ENCODE peak calls at places on chromosomes 7 and 10, in eight cellular contexts. One of them, this sample, is unnamed.

GRCh38 chr10:129622736-129623135 is 155.7 kb downstream of the MGMT start:
- DNase-seq in BJ: no peak
- DNase-seq in adrenal gland: no peak
- DNase-seq in epithelial cell of esophagus: no peak
- DNase-seq in endothelial cell: no peak
- DNase-seq in upper lobe of right lung: no peak
- DNase-seq in heart right ventricle: no peak
- DNase-seq in AG09319: no peak
- DNase-seq in this sample: no peak

GRCh38 chr7:158834799-158835784 is 5.8 kb upstream of the ESYT2 start:
- DNase-seq in adrenal gland: peak; percentile 81
- DNase-seq in epithelial cell of esophagus: no peak
- DNase-seq in endothelial cell: no peak
- DNase-seq in heart right ventricle: no peak
- DNase-seq in BJ: no peak
- DNase-seq in upper lobe of right lung: no peak
- DNase-seq in AG09319: no peak
- DNase-seq in this sample: no peak

GRCh38 chr7:157431173-157431950 is 94.6 kb downstream of the DNAJB6 start:
- DNase-seq in adrenal gland: no peak
- DNase-seq in BJ: no peak
- DNase-seq in epithelial cell of esophagus: no peak
- DNase-seq in heart right ventricle: peak; percentile 2
- DNase-seq in upper lobe of right lung: peak; percentile 57
- DNase-seq in AG09319: no peak
- DNase-seq in endothelial cell: peak; percentile 3
- DNase-seq in this sample: no peak

GRCh38 chr7:49247759-49248158 is 323.4 kb downstream of the CDC14C start:
- DNase-seq in upper lobe of right lung: no peak
- DNase-seq in epithelial cell of esophagus: no peak
- DNase-seq in adrenal gland: no peak
- DNase-seq in BJ: no peak
- DNase-seq in endothelial cell: no peak
- DNase-seq in AG09319: no peak
- DNase-seq in heart right ventricle: no peak
- DNase-seq in this sample: no peak

GRCh38 chr7:32892521-32893224 is 1.1 kb upstream of the KBTBD2 start:
- DNase-seq in heart right ventricle: peak; percentile 31
- DNase-seq in upper lobe of right lung: peak; percentile 72
- DNase-seq in epithelial cell of esophagus: peak; percentile 75
- DNase-seq in AG09319: no peak
- DNase-seq in endothelial cell: peak; percentile 37
- DNase-seq in adrenal gland: peak; percentile 46
- DNase-seq in BJ: no peak
- DNase-seq in this sample: peak; percentile 84

GRCh38 chr7:880450-880849 is 4.1 kb downstream of the GET4 start:
- DNase-seq in AG09319: no peak
- DNase-seq in heart right ventricle: no peak
- DNase-seq in BJ: no peak
- DNase-seq in endothelial cell: no peak
- DNase-seq in adrenal gland: peak; percentile 69
- DNase-seq in upper lobe of right lung: no peak
- DNase-seq in epithelial cell of esophagus: no peak
- DNase-seq in this sample: no peak

GRCh38 chr7:31059551-31059950 is 7.4 kb downstream of the ADCYAP1R1 start:
- DNase-seq in adrenal gland: no peak
- DNase-seq in upper lobe of right lung: no peak
- DNase-seq in epithelial cell of esophagus: no peak
- DNase-seq in endothelial cell: peak; percentile 65
- DNase-seq in AG09319: no peak
- DNase-seq in BJ: no peak
- DNase-seq in heart right ventricle: peak; percentile 13
- DNase-seq in this sample: no peak

GRCh38 chr10:78173360-78174020 is 139.8 kb downstream of the RPS24 start:
- DNase-seq in BJ: no peak
- DNase-seq in AG09319: no peak
- DNase-seq in epithelial cell of esophagus: peak; percentile 28
- DNase-seq in adrenal gland: no peak
- DNase-seq in endothelial cell: no peak
- DNase-seq in heart right ventricle: no peak
- DNase-seq in upper lobe of right lung: peak; percentile 74
- DNase-seq in this sample: no peak

GRCh38 chr10:110872984-110873569 is 1.3 kb downstream of the PDCD4 start:
- DNase-seq in upper lobe of right lung: no peak
- DNase-seq in epithelial cell of esophagus: no peak
- DNase-seq in BJ: no peak
- DNase-seq in heart right ventricle: no peak
- DNase-seq in endothelial cell: no peak
- DNase-seq in AG09319: no peak
- DNase-seq in adrenal gland: no peak
- DNase-seq in this sample: no peak

GRCh38 chr7:151378496-151379192 is 31.2 kb downstream of the WDR86 start:
- DNase-seq in heart right ventricle: no peak
- DNase-seq in BJ: no peak
- DNase-seq in upper lobe of right lung: peak; percentile 54
- DNase-seq in epithelial cell of esophagus: no peak
- DNase-seq in endothelial cell: no peak
- DNase-seq in adrenal gland: no peak
- DNase-seq in AG09319: no peak
- DNase-seq in this sample: no peak

GRCh38 chr7:151381083-151381332 is 28.8 kb downstream of the WDR86 start:
- DNase-seq in endothelial cell: no peak
- DNase-seq in upper lobe of right lung: no peak
- DNase-seq in AG09319: no peak
- DNase-seq in adrenal gland: no peak
- DNase-seq in heart right ventricle: no peak
- DNase-seq in epithelial cell of esophagus: no peak
- DNase-seq in BJ: no peak
- DNase-seq in this sample: no peak

GRCh38 chr7:151379193-151379520 is 30.7 kb downstream of the WDR86 start:
- DNase-seq in endothelial cell: no peak
- DNase-seq in adrenal gland: no peak
- DNase-seq in BJ: no peak
- DNase-seq in upper lobe of right lung: peak; percentile 38
- DNase-seq in heart right ventricle: no peak
- DNase-seq in epithelial cell of esophagus: no peak
- DNase-seq in AG09319: no peak
- DNase-seq in this sample: no peak

GRCh38 chr7:151380199-151381082 is 29.4 kb downstream of the WDR86 start:
- DNase-seq in AG09319: no peak
- DNase-seq in endothelial cell: no peak
- DNase-seq in upper lobe of right lung: peak; percentile 54
- DNase-seq in BJ: no peak
- DNase-seq in adrenal gland: no peak
- DNase-seq in heart right ventricle: no peak
- DNase-seq in epithelial cell of esophagus: no peak
- DNase-seq in this sample: no peak

GRCh38 chr7:151379534-151380198 is 30.2 kb downstream of the WDR86 start:
- DNase-seq in upper lobe of right lung: peak; percentile 57
- DNase-seq in AG09319: no peak
- DNase-seq in adrenal gland: no peak
- DNase-seq in heart right ventricle: no peak
- DNase-seq in BJ: no peak
- DNase-seq in endothelial cell: no peak
- DNase-seq in epithelial cell of esophagus: no peak
- DNase-seq in this sample: no peak
- TF ChIP-seq CTCF in upper lobe of right lung: no peak
- TF ChIP-seq CTCF in AG09319: no peak
- TF ChIP-seq CTCF in adrenal gland: no peak
- TF ChIP-seq CTCF in heart right ventricle: no peak
- TF ChIP-seq CTCF in BJ: no peak
- TF ChIP-seq CTCF in endothelial cell: no peak
- TF ChIP-seq CTCF in epithelial cell of esophagus: no peak
- TF ChIP-seq CTCF in this sample: no peak

GRCh38 chr7:4242706-4243105 is 439.4 kb upstream of the FOXK1 start:
- DNase-seq in epithelial cell of esophagus: no peak
- DNase-seq in BJ: no peak
- DNase-seq in upper lobe of right lung: no peak
- DNase-seq in AG09319: no peak
- DNase-seq in adrenal gland: no peak
- DNase-seq in endothelial cell: no peak
- DNase-seq in heart right ventricle: no peak
- DNase-seq in this sample: no peak

GRCh38 chr7:4240813-4241612 is 441.1 kb upstream of the FOXK1 start:
- DNase-seq in AG09319: no peak
- DNase-seq in upper lobe of right lung: peak; percentile 40
- DNase-seq in BJ: no peak
- DNase-seq in epithelial cell of esophagus: no peak
- DNase-seq in heart right ventricle: no peak
- DNase-seq in adrenal gland: no peak
- DNase-seq in endothelial cell: no peak
- DNase-seq in this sample: no peak

GRCh38 chr7:4244041-4244440 is 438.1 kb upstream of the FOXK1 start:
- DNase-seq in heart right ventricle: no peak
- DNase-seq in adrenal gland: no peak
- DNase-seq in AG09319: no peak
- DNase-seq in upper lobe of right lung: no peak
- DNase-seq in epithelial cell of esophagus: no peak
- DNase-seq in endothelial cell: no peak
- DNase-seq in BJ: no peak
- DNase-seq in this sample: no peak

GRCh38 chr7:4239991-4240812 is 441.9 kb upstream of the FOXK1 start:
- DNase-seq in endothelial cell: no peak
- DNase-seq in AG09319: no peak
- DNase-seq in epithelial cell of esophagus: no peak
- DNase-seq in adrenal gland: no peak
- DNase-seq in upper lobe of right lung: no peak
- DNase-seq in BJ: no peak
- DNase-seq in heart right ventricle: no peak
- DNase-seq in this sample: no peak

GRCh38 chr7:4241791-4242190 is 440.3 kb upstream of the FOXK1 start:
- DNase-seq in endothelial cell: no peak
- DNase-seq in upper lobe of right lung: no peak
- DNase-seq in adrenal gland: no peak
- DNase-seq in AG09319: no peak
- DNase-seq in epithelial cell of esophagus: no peak
- DNase-seq in heart right ventricle: no peak
- DNase-seq in BJ: no peak
- DNase-seq in this sample: no peak
- TF ChIP-seq CTCF in endothelial cell: peak; percentile 25
- TF ChIP-seq CTCF in upper lobe of right lung: no peak
- TF ChIP-seq CTCF in adrenal gland: no peak
- TF ChIP-seq CTCF in AG09319: no peak
- TF ChIP-seq CTCF in epithelial cell of esophagus: no peak
- TF ChIP-seq CTCF in heart right ventricle: no peak
- TF ChIP-seq CTCF in BJ: no peak
- TF ChIP-seq CTCF in this sample: no peak

DNA sequence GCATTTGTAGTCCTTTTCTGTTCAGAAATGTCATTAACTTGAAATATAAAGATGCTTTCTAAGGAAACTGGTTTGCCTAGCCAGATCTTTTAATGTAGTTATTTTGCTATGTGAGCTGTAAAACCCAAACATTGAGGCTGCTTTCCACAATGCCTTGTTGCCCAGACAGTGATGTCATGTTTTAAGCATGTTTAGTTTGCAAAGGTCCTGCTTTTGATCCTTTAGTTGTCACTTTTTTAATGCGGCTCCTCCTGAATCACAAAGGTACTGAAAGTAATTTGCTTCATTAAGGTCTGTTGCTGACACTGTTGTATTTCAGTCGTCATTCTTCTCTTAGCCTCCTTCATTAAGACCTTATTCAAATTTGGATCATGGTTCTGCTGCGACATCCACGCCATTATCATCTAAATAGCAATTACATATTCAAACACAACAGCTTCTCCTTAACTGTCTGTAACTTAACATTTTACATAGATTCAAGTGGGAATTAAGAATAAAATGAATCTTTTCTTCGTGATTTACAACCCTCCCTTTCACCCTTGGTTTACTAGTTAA is 10.6 kb downstream of the RPA3 start:
- DNase-seq in endothelial cell: no peak
- DNase-seq in adrenal gland: no peak
- DNase-seq in epithelial cell of esophagus: peak; percentile 57
- DNase-seq in BJ: no peak
- DNase-seq in heart right ventricle: no peak
- DNase-seq in upper lobe of right lung: no peak
- DNase-seq in AG09319: no peak
- DNase-seq in this sample: no peak
- TF ChIP-seq CTCF in endothelial cell: no peak
- TF ChIP-seq CTCF in adrenal gland: no peak
- TF ChIP-seq CTCF in epithelial cell of esophagus: no peak
- TF ChIP-seq CTCF in BJ: no peak
- TF ChIP-seq CTCF in heart right ventricle: no peak
- TF ChIP-seq CTCF in upper lobe of right lung: no peak
- TF ChIP-seq CTCF in AG09319: no peak
- TF ChIP-seq CTCF in this sample: no peak

GRCh38 chr10:28300027-28300426 is 2.8 kb downstream of the MPP7 start:
- DNase-seq in adrenal gland: no peak
- DNase-seq in endothelial cell: no peak
- DNase-seq in upper lobe of right lung: no peak
- DNase-seq in AG09319: no peak
- DNase-seq in heart right ventricle: no peak
- DNase-seq in BJ: no peak
- DNase-seq in epithelial cell of esophagus: peak; percentile 24
- DNase-seq in this sample: no peak
- TF ChIP-seq CTCF in adrenal gland: no peak
- TF ChIP-seq CTCF in endothelial cell: no peak
- TF ChIP-seq CTCF in upper lobe of right lung: no peak
- TF ChIP-seq CTCF in AG09319: no peak
- TF ChIP-seq CTCF in heart right ventricle: no peak
- TF ChIP-seq CTCF in BJ: no peak
- TF ChIP-seq CTCF in epithelial cell of esophagus: no peak
- TF ChIP-seq CTCF in this sample: peak; percentile 14

GRCh38 chr7:116187400-116187799 is 22.9 kb upstream of the TES start:
- DNase-seq in epithelial cell of esophagus: no peak
- DNase-seq in adrenal gland: no peak
- DNase-seq in endothelial cell: no peak
- DNase-seq in heart right ventricle: no peak
- DNase-seq in BJ: no peak
- DNase-seq in upper lobe of right lung: no peak
- DNase-seq in AG09319: no peak
- DNase-seq in this sample: no peak

GRCh38 chr7:116180302-116180701 is 30.0 kb upstream of the TES start:
- DNase-seq in AG09319: no peak
- DNase-seq in adrenal gland: no peak
- DNase-seq in heart right ventricle: peak; percentile 14
- DNase-seq in endothelial cell: peak; percentile 20
- DNase-seq in upper lobe of right lung: no peak
- DNase-seq in epithelial cell of esophagus: peak; percentile 70
- DNase-seq in BJ: no peak
- DNase-seq in this sample: peak; percentile 73

GRCh38 chr7:116185956-116186355 is 24.4 kb upstream of the TES start:
- DNase-seq in adrenal gland: no peak
- DNase-seq in AG09319: no peak
- DNase-seq in heart right ventricle: no peak
- DNase-seq in upper lobe of right lung: no peak
- DNase-seq in epithelial cell of esophagus: peak; percentile 39
- DNase-seq in endothelial cell: no peak
- DNase-seq in BJ: no peak
- DNase-seq in this sample: no peak

GRCh38 chr7:116182023-116182422 is 28.3 kb upstream of the TES start:
- DNase-seq in AG09319: no peak
- DNase-seq in BJ: no peak
- DNase-seq in heart right ventricle: no peak
- DNase-seq in adrenal gland: no peak
- DNase-seq in epithelial cell of esophagus: no peak
- DNase-seq in endothelial cell: no peak
- DNase-seq in upper lobe of right lung: peak; percentile 54
- DNase-seq in this sample: no peak

GRCh38 chr7:116185450-116185849 is 24.9 kb upstream of the TES start:
- DNase-seq in AG09319: no peak
- DNase-seq in heart right ventricle: no peak
- DNase-seq in epithelial cell of esophagus: no peak
- DNase-seq in BJ: no peak
- DNase-seq in endothelial cell: no peak
- DNase-seq in adrenal gland: no peak
- DNase-seq in upper lobe of right lung: peak; percentile 40
- DNase-seq in this sample: no peak
- TF ChIP-seq CTCF in AG09319: no peak
- TF ChIP-seq CTCF in heart right ventricle: no peak
- TF ChIP-seq CTCF in epithelial cell of esophagus: no peak
- TF ChIP-seq CTCF in BJ: no peak
- TF ChIP-seq CTCF in endothelial cell: no peak
- TF ChIP-seq CTCF in adrenal gland: no peak
- TF ChIP-seq CTCF in upper lobe of right lung: no peak
- TF ChIP-seq CTCF in this sample: no peak

This sample was measured in MCF 10A.